ENCODE peak calls at places on chromosomes 2 and 18, in seven cellular contexts. N is AG04450; C is left ventricle myocardium inferior; O is anterior cingulate cortex; H is stimulated activated CD4-positive, alpha-beta T cell treated with anti-CD3 and anti-CD28 coated beads, Interleukin-12 subunit alpha, Interleukin-12 subunit beta, amount 100 ng/mL, for 48 hours; F is NCI-H1105; K is activated effector memory CD4-positive, alpha-beta T cell treated with Interleukin-2 at 50 U/mL for 16 hours. R is an unnamed sample.

GRCh38 chr2:84991404-84992151 is 20.6 kb downstream of the KCMF1 start:
- DNase-seq in N (peak), C (no peak), O (no peak), H (no peak), F (no peak), K (no peak), R (no peak)

GRCh38 chr2:238239872-238240760 is at the start of gene HES6:
- DNase-seq in N (peak), C (peak), O (peak), H (peak), F (peak), K (peak), R (peak)

GRCh38 chr2:219253753-219254589 is at the start of gene TUBA4A:
- DNase-seq in N (no peak), C (peak), O (peak), H (peak), F (peak), K (peak), R (peak)

GRCh38 chr2:27591745-27592144 is 8.9 kb downstream of the ZNF512 start:
- DNase-seq in N (no peak), C (no peak), O (no peak), H (no peak), F (no peak), K (no peak), R (no peak)

GRCh38 chr18:22309191-22309590 is 108.5 kb downstream of the CTAGE1 start:
- DNase-seq in N (peak), C (no peak), O (no peak), H (no peak), F (no peak), K (no peak), R (no peak)

GRCh38 chr2:106575955-106576354 is 88.8 kb downstream of the CD8B2 start:
- DNase-seq in N (no peak), C (peak), O (no peak), H (no peak), F (no peak), K (no peak), R (no peak)

GRCh38 chr2:85668857-85669142 is 801 bp upstream of the SFTPB start:
- DNase-seq in N (no peak), C (no peak), O (no peak), H (no peak), F (no peak), K (no peak), R (no peak)

GRCh38 chr2:155026646-155027045 is 328.2 kb downstream of the KCNJ3 start:
- DNase-seq in N (no peak), C (no peak), O (no peak), H (no peak), F (no peak), K (no peak), R (no peak)

GRCh38 chr18:55244520-55244919 is 285.3 kb upstream of the CCDC68 start:
- DNase-seq in N (peak), C (no peak), O (no peak), H (no peak), F (peak), K (no peak), R (no peak)

GRCh38 chr2:16640867-16641266 is 24.8 kb downstream of the CYRIA start:
- DNase-seq in N (no peak), C (peak), O (no peak), H (no peak), F (no peak), K (no peak), R (no peak)

GRCh38 chr2:68824831-68825230 is 46.4 kb downstream of the BMP10 start:
- DNase-seq in N (no peak), C (no peak), O (no peak), H (no peak), F (no peak), K (no peak), R (no peak)

GRCh38 chr2:54306561-54306960 is 50.5 kb upstream of the TSPYL6 start:
- DNase-seq in N (no peak), C (no peak), O (no peak), H (no peak), F (no peak), K (no peak), R (no peak)

GRCh38 chr2:241217320-241218031 is 29.0 kb downstream of the ANO7 start:
- DNase-seq in N (no peak), C (peak), O (peak), H (peak), F (no peak), K (peak), R (peak)

GRCh38 chr2:86097913-86098312 is 7.8 kb downstream of the POLR1A start:
- DNase-seq in N (no peak), C (no peak), O (no peak), H (no peak), F (no peak), K (no peak), R (no peak)

GRCh38 chr18:3454365-3455089 is 4.6 kb downstream of the TGIF1 start:
- DNase-seq in N (no peak), C (no peak), O (no peak), H (no peak), F (no peak), K (no peak), R (no peak)

GRCh38 chr2:71643674-71644357 is 190.5 kb downstream of the DYSF start:
- DNase-seq in N (no peak), C (no peak), O (no peak), H (no peak), F (no peak), K (no peak), R (no peak)

GRCh38 chr2:153235516-153235915 is 243.0 kb downstream of the RPRM start:
- DNase-seq in N (no peak), C (no peak), O (no peak), H (no peak), F (no peak), K (no peak), R (peak)

GRCh38 chr2:20438334-20439192 is 8.3 kb upstream of the RHOB start:
- DNase-seq in N (no peak), C (no peak), O (no peak), H (no peak), F (no peak), K (no peak), R (no peak)

GRCh38 chr18:26771524-26771923 is 94.0 kb downstream of the AQP4 start:
- DNase-seq in N (no peak), C (no peak), O (no peak), H (no peak), F (no peak), K (no peak), R (no peak)

GRCh38 chr2:128442053-128442751 is 123.5 kb upstream of the HS6ST1 start:
- DNase-seq in N (no peak), C (peak), O (no peak), H (no peak), F (no peak), K (no peak), R (no peak)

GRCh38 chr2:197915548-197916265 is 111.3 kb downstream of the PLCL1 start:
- DNase-seq in N (peak), C (no peak), O (no peak), H (no peak), F (no peak), K (no peak), R (no peak)

GRCh38 chr18:61765097-61765496 is 127.7 kb downstream of the RNF152 start:
- DNase-seq in N (peak), C (no peak), O (no peak), H (no peak), F (no peak), K (no peak), R (no peak)

GRCh38 chr2:188042412-188042811 is 249.3 kb upstream of the GULP1 start:
- DNase-seq in N (peak), C (no peak), O (no peak), H (no peak), F (no peak), K (no peak), R (no peak)

GRCh38 chr2:74778381-74779371 is 55.3 kb upstream of the HK2 start:
- DNase-seq in N (no peak), C (no peak), O (no peak), H (peak), F (peak), K (no peak), R (no peak)

GRCh38 chr18:37460616-37461015 is 105.0 kb downstream of the CELF4 start:
- DNase-seq in N (no peak), C (no peak), O (no peak), H (no peak), F (no peak), K (no peak), R (no peak)

GRCh38 chr2:33197198-33197938 is 250.6 kb downstream of the LTBP1 start:
- DNase-seq in N (no peak), C (no peak), O (no peak), H (no peak), F (no peak), K (no peak), R (no peak)

GRCh38 chr18:62332964-62333695 is 8.0 kb downstream of the TNFRSF11A start:
- DNase-seq in N (no peak), C (no peak), O (no peak), H (no peak), F (no peak), K (no peak), R (no peak)

R was measured in activated T-helper 2 cell treated with anti-CD3 and anti-CD28 coated beads, Interferon-gamma antibody, Interleukin-2, Interleukin-4, amounts not matched to agents 10 μg/mL and 5 μg/mL and 100 μg/mL, durations not matched to agents 14 hours and 24 hours and 36 hours.